ENCODE peak calls at places on chromosomes 16 and 17, in four cellular contexts. One of them, this sample, is unnamed.

GRCh38 chr17:20944014-20944905 is 98.6 kb downstream of the USP22 start:
- DNase-seq in globus pallidus: no peak
- DNase-seq in EL: no peak
- DNase-seq in amniotic stem cell: no peak
- DNase-seq in this sample: no peak

GRCh38 chr16:71537643-71538042 is 11.4 kb downstream of the CHST4 start:
- DNase-seq in globus pallidus: peak
- DNase-seq in EL: peak
- DNase-seq in amniotic stem cell: no peak
- DNase-seq in this sample: no peak

GRCh38 chr16:49631521-49632041 is 224.3 kb downstream of the ZNF423 start:
- DNase-seq in globus pallidus: no peak
- DNase-seq in EL: peak
- DNase-seq in amniotic stem cell: no peak
- DNase-seq in this sample: no peak

GRCh38 chr16:53080345-53081031 is 25.7 kb downstream of the CHD9 start:
- DNase-seq in globus pallidus: no peak
- DNase-seq in EL: peak
- DNase-seq in amniotic stem cell: peak
- DNase-seq in this sample: no peak

GRCh38 chr16:78376452-78376851 is 277.0 kb downstream of the WWOX start:
- DNase-seq in globus pallidus: no peak
- DNase-seq in EL: no peak
- DNase-seq in amniotic stem cell: no peak
- DNase-seq in this sample: no peak

GRCh38 chr17:61361084-61361483 is 38.6 kb upstream of the TBX2 start:
- DNase-seq in globus pallidus: no peak
- DNase-seq in EL: peak
- DNase-seq in amniotic stem cell: peak
- DNase-seq in this sample: no peak

GRCh38 chr17:69501591-69502468 is 87.3 kb downstream of the MAP2K6 start:
- DNase-seq in globus pallidus: peak
- DNase-seq in EL: peak
- DNase-seq in amniotic stem cell: peak
- DNase-seq in this sample: no peak

GRCh38 chr17:63697341-63698286 is 2.3 kb downstream of the LIMD2 start:
- DNase-seq in globus pallidus: no peak
- DNase-seq in EL: peak
- DNase-seq in amniotic stem cell: no peak
- DNase-seq in this sample: no peak

GRCh38 chr16:83606486-83607030 is 201.2 kb upstream of the HSBP1 start:
- DNase-seq in globus pallidus: no peak
- DNase-seq in EL: no peak
- DNase-seq in amniotic stem cell: no peak
- DNase-seq in this sample: no peak

GRCh38 chr16:78249056-78249455 is 149.6 kb downstream of the WWOX start:
- DNase-seq in globus pallidus: no peak
- DNase-seq in EL: no peak
- DNase-seq in amniotic stem cell: no peak
- DNase-seq in this sample: no peak

GRCh38 chr17:48878920-48879898 is 13.4 kb upstream of the ATP5MC1 start:
- DNase-seq in globus pallidus: peak
- DNase-seq in EL: peak
- DNase-seq in amniotic stem cell: peak
- DNase-seq in this sample: no peak

GRCh38 chr17:46876926-46877325 is 25.5 kb downstream of the WNT9B start:
- DNase-seq in globus pallidus: no peak
- DNase-seq in EL: no peak
- DNase-seq in amniotic stem cell: no peak
- DNase-seq in this sample: no peak

GRCh38 chr16:81494888-81495287 is 50.3 kb downstream of the CMIP start:
- DNase-seq in globus pallidus: no peak
- DNase-seq in EL: no peak
- DNase-seq in amniotic stem cell: no peak
- DNase-seq in this sample: no peak